ENCODE peak calls at places on chromosome 9, in five cellular contexts. J, G, M, F and T are unnamed samples.

GRCh38 chr9:116391306-116391900 is 237.8 kb downstream of the PAPPA start:
- DNase-seq in J (no peak), G (no peak), M (no peak), F (no peak), T (no peak)

GRCh38 chr9:69513291-69513690 is 158.9 kb downstream of the APBA1 start:
- DNase-seq in J (no peak), G (no peak), M (no peak), F (no peak), T (no peak)

GRCh38 chr9:77455312-77455927 is 192.7 kb downstream of the GNA14 start:
- DNase-seq in J (peak; percentile 53), G (no peak), M (peak; percentile 33), F (peak; percentile 19), T (no peak)

GRCh38 chr9:93826905-93827544 is 128.1 kb downstream of the BARX1 start:
- DNase-seq in J (no peak), G (no peak), M (no peak), F (peak; percentile 3), T (no peak)

GRCh38 chr9:79917417-79917816 is 345.7 kb downstream of the TLE4 start:
- DNase-seq in J (no peak), G (no peak), M (no peak), F (no peak), T (no peak)

GRCh38 chr9:2616726-2617377 is 4.7 kb upstream of the VLDLR start:
- DNase-seq in J (no peak), G (peak; percentile 41), M (no peak), F (no peak), T (no peak)

GRCh38 chr9:2676466-2676865 is 40.8 kb upstream of the KCNV2 start:
- DNase-seq in J (no peak), G (no peak), M (peak; percentile 13), F (no peak), T (no peak)

GRCh38 chr9:133888048-133888778 is 103.9 kb downstream of the VAV2 start:
- DNase-seq in J (no peak), G (no peak), M (peak; percentile 83), F (peak; percentile 16), T (no peak)

GRCh38 chr9:34611251-34611810 is 566 bp downstream of the RPP25L start:
- DNase-seq in J (no peak), G (no peak), M (no peak), F (no peak), T (no peak)

GRCh38 chr9:90706230-90706629 is 63.6 kb upstream of the DIRAS2 start:
- DNase-seq in J (no peak), G (no peak), M (no peak), F (no peak), T (no peak)

GRCh38 chr9:92098638-92099037 is 16.6 kb downstream of the SPTLC1 start:
- DNase-seq in J (no peak), G (peak; percentile 17), M (no peak), F (no peak), T (no peak)

GRCh38 chr9:109249615-109250014 is 71.2 kb downstream of the EPB41L4B start:
- DNase-seq in J (no peak), G (no peak), M (no peak), F (no peak), T (peak; percentile 73)

GRCh38 chr9:18755263-18755662 is 277.7 kb downstream of the SAXO1 start:
- DNase-seq in J (no peak), G (no peak), M (no peak), F (no peak), T (no peak)

GRCh38 chr9:77793909-77794308 is 145.8 kb upstream of the GNA14 start:
- DNase-seq in J (no peak), G (no peak), M (no peak), F (no peak), T (no peak)

GRCh38 chr9:81002242-81002641 is 687.1 kb downstream of the TLE1 start:
- DNase-seq in J (no peak), G (no peak), M (peak; percentile 1), F (no peak), T (no peak)

GRCh38 chr9:120625222-120625621 is 45.3 kb upstream of the CDK5RAP2 start:
- DNase-seq in J (no peak), G (no peak), M (no peak), F (no peak), T (no peak)

GRCh38 chr9:95431286-95431685 is 85.5 kb downstream of the PTCH1 start:
- DNase-seq in J (no peak), G (no peak), M (no peak), F (no peak), T (no peak)

GRCh38 chr9:93258419-93258817 is 74.5 kb downstream of the WNK2 start:
- DNase-seq in J (no peak), G (no peak), M (no peak), F (no peak), T (no peak)

GRCh38 chr9:27749838-27750237 is 176.6 kb upstream of the C9orf72 start:
- DNase-seq in J (no peak), G (no peak), M (no peak), F (no peak), T (peak; percentile 69)

GRCh38 chr9:69195019-69195418 is 20.9 kb downstream of the TJP2 start:
- DNase-seq in J (no peak), G (no peak), M (no peak), F (no peak), T (no peak)

GRCh38 chr9:112894031-112894430 is 3.4 kb upstream of the SLC46A2 start:
- DNase-seq in J (no peak), G (no peak), M (no peak), F (no peak), T (no peak)

GRCh38 chr9:88997646-88998045 is 6.4 kb downstream of the S1PR3 start:
- DNase-seq in J (no peak), G (no peak), M (no peak), F (no peak), T (peak; percentile 32)

GRCh38 chr9:114287001-114287762 is 35.7 kb upstream of the ORM1 start:
- DNase-seq in J (no peak), G (no peak), M (no peak), F (no peak), T (no peak)

GRCh38 chr9:114283551-114284111 is 39.3 kb upstream of the ORM1 start:
- DNase-seq in J (no peak), G (no peak), M (no peak), F (no peak), T (no peak)

GRCh38 chr9:114284316-114285060 is 38.4 kb upstream of the ORM1 start:
- DNase-seq in J (no peak), G (no peak), M (no peak), F (no peak), T (no peak)

GRCh38 chr9:114286146-114286679 is 36.7 kb upstream of the ORM1 start:
- DNase-seq in J (no peak), G (no peak), M (no peak), F (no peak), T (no peak)

GRCh38 chr9:114285166-114285867 is 37.6 kb upstream of the ORM1 start:
- DNase-seq in J (no peak), G (no peak), M (no peak), F (peak; percentile 25), T (no peak)
- TF ChIP-seq HDAC2 in J (no peak), G (no peak), M (no peak), F (no peak), T (no peak)

GRCh38 chr9:73183917-73184861 is 32.5 kb downstream of the ANXA1 start:
- DNase-seq in J (no peak), G (no peak), M (peak; percentile 21), F (no peak), T (no peak)
- TF ChIP-seq CHD2 in J (no peak), G (no peak), M (no peak), F (no peak), T (no peak)

GRCh38 chr9:105510024-105510423 is 47.9 kb upstream of the FKTN start:
- DNase-seq in J (no peak), G (peak; percentile 54), M (no peak), F (no peak), T (no peak)
- TF ChIP-seq HDAC2 in J (no peak), G (no peak), M (no peak), F (no peak), T (no peak)

GRCh38 chr9:135989722-135990467 is 28.7 kb upstream of the UBAC1 start:
- DNase-seq in J (no peak), G (no peak), M (no peak), F (no peak), T (no peak)
- TF ChIP-seq CHD2 in J (no peak), G (no peak), M (no peak), F (no peak), T (no peak)

GRCh38 chr9:97487107-97487506 is 14.4 kb upstream of the TMOD1 start:
- DNase-seq in J (no peak), G (no peak), M (peak; percentile 37), F (no peak), T (no peak)
- TF ChIP-seq HDAC2 in J (no peak), G (no peak), M (no peak), F (no peak), T (no peak)

DNA sequence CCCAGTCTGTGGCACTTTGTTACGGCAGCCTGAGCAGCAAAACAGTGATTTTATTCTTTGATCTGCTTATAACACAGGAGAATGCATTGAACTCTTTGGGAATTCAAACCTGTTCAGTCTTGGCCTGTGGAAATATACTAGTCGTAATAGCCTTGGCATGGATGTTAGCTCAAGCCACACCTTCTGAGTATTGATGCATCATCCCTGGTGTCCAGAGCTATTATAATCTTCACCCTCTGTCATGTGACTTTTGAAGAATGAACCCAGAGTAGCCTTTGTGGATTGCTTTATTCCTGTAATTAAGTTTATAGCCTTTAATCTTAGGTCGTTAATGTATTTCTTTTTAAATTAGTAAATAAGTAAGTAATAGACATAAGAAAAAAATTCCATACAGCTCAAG is 50.9 kb upstream of the TEX48 start:
- DNase-seq in J (peak; percentile 28), G (no peak), M (no peak), F (no peak), T (no peak)
- TF ChIP-seq CHD2 in J (no peak), G (no peak), M (no peak), F (no peak), T (no peak)

DNA sequence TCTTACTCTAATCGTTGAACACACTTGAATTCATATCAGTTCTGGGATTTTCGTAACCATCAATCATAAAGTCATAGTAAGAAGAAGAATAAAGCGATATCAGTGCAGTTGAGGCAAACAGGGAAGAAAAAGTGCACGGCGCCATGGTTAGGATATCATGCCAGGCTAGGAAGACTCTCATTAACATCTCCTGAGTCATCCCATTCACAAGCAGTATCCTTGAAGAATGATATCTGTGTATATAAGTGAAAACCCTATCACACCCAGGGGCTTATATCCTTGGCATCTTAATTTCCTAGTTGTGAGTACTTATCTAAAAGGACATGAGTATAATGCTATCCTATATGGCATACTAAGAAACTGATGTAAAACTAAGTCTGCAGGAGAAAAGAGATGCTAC is 38.6 kb downstream of the NFIB start:
- DNase-seq in J (no peak), G (no peak), M (no peak), F (no peak), T (no peak)
- TF ChIP-seq HDAC2 in J (no peak), G (no peak), M (no peak), F (no peak), T (no peak)